ENCODE peak calls at places on chromosomes 5 and 9, in five cellular contexts. J is heart left ventricle; I is CD8-positive, alpha-beta T cell; Y is GM23338; Z is prostate gland. C is an unnamed sample.

GRCh38 chr5:14038341-14038959 is 94.0 kb upstream of the DNAH5 start:
- DNase-seq in Y (no peak), Z (no peak), I (no peak), J (no peak), C (peak; percentile 78)

GRCh38 chr9:14686168-14686567 is 7.1 kb downstream of the ZDHHC21 start:
- DNase-seq in Y (no peak), I (no peak), Z (no peak), J (no peak), C (no peak)

GRCh38 chr5:78758169-78758839 is 109.7 kb upstream of the LHFPL2 start:
- DNase-seq in Y (no peak), J (no peak), Z (no peak), I (no peak), C (peak; percentile 66)

GRCh38 chr9:87193925-87194380 is 246.6 kb upstream of the GAS1 start:
- DNase-seq in I (no peak), Y (peak; percentile 33), J (no peak), Z (no peak), C (peak; percentile 91)

GRCh38 chr9:131776036-131776435 is 36.2 kb upstream of the RAPGEF1 start:
- DNase-seq in Z (no peak), J (no peak), Y (no peak), I (no peak), C (no peak)

GRCh38 chr9:114004221-114004716 is 73.8 kb downstream of the AMBP start:
- DNase-seq in Y (no peak), Z (no peak), I (no peak), J (peak; percentile 77), C (no peak)

GRCh38 chr5:174086751-174087150 is 41.2 kb downstream of the NSG2 start:
- DNase-seq in Z (no peak), J (no peak), I (no peak), Y (no peak), C (no peak)

GRCh38 chr9:98057095-98057799 is 715 bp downstream of the NANS start:
- DNase-seq in Z (no peak), J (no peak), Y (peak; percentile 30), I (no peak), C (peak; percentile 25)

GRCh38 chr5:16574789-16575785 is 41.7 kb downstream of the RETREG1 start:
- DNase-seq in J (peak; percentile 81), Y (peak; percentile 49), I (no peak), Z (no peak), C (peak; percentile 78)

GRCh38 chr5:107469485-107469884 is 201.3 kb downstream of the EFNA5 start:
- DNase-seq in Y (no peak), I (no peak), Z (no peak), J (no peak), C (peak; percentile 91)

GRCh38 chr9:109252291-109252690 is 68.6 kb downstream of the EPB41L4B start:
- DNase-seq in Z (no peak), I (no peak), J (no peak), Y (no peak), C (no peak)

GRCh38 chr9:132910376-132910775 is 31.7 kb downstream of the SPACA9 start:
- DNase-seq in J (no peak), Z (no peak), Y (no peak), I (no peak), C (no peak)

GRCh38 chr9:120931278-120932085 is 4.9 kb upstream of the TRAF1 start:
- DNase-seq in J (no peak), Y (no peak), Z (no peak), I (no peak), C (peak; percentile 77)

GRCh38 chr5:35129921-35130485 is 82.3 kb upstream of the AGXT2 start:
- DNase-seq in Z (peak; percentile 66), Y (no peak), I (no peak), J (no peak), C (no peak)

GRCh38 chr5:165526357-165526756 is 2020.9 kb downstream of the MAT2B start:
- DNase-seq in J (no peak), Z (no peak), Y (no peak), I (no peak), C (no peak)

GRCh38 chr9:112487008-112487798 is 576 bp downstream of the KIAA1958 start:
- DNase-seq in I (peak; percentile 28), Z (peak; percentile 55), J (peak; percentile 71), Y (peak; percentile 71), C (peak; percentile 36)

GRCh38 chr5:57662991-57663390 is 180.4 kb upstream of the ACTBL2 start:
- DNase-seq in J (peak; percentile 60), Y (no peak), I (no peak), Z (no peak), C (peak; percentile 47)

GRCh38 chr9:100098241-100098886 is 436 bp downstream of the ERP44 start:
- DNase-seq in Z (peak; percentile 64), Y (peak; percentile 91), J (peak; percentile 48), I (no peak), C (peak; percentile 50)

GRCh38 chr5:10594591-10595210 is 30.8 kb downstream of the ANKRD33B start:
- DNase-seq in Y (no peak), J (no peak), I (no peak), Z (no peak), C (no peak)
- TF ChIP-seq CTCF in Y (peak; percentile 32), J (no peak), I (no peak), Z (no peak), C (no peak)

DNA sequence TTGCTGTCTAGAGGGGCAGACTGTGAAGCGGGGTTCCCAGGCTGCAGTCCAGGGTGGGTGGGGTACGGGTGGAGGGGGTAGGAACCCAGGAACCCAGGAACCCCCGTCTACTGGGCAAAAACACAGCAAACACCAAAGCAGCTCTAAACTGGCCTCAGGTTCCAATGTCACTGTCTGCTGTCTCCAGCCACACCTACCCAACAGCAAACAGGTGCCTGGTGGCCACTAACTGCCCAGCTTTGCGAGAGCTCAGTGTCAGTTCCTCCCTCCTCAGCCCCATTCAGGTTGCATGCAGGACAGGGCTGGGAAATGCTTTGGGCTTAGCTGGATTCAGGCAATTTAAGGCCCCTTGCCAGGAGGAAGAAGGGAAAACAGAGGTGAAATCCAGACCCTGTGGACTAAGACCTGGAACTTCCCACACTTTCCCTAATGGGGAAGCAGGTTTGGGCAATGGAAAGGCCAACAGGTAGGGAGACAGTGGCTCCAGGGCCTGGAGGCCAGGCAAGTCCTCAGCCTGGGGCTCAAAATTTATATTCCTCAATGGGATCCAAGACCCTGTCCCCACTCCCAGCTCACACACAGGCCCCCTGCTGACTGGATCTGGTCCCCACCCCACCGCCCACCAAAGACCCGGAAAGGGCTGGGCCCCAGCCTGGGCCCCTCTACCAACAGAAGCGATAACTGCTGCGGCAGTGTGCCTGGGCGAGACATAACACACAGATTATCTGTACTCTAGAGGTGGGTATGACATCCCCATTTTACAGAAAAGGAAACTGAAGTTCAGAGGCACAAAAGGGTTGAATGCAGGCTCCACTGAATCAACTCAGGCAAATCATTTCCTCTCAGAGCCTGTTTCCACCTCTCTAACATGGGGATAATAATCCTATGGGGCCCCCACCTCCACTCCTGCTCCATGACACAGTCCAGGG is 3.6 kb downstream of the EEIG1 start:
- DNase-seq in Z (no peak), I (no peak), J (no peak), Y (no peak), C (no peak)
- H3K4me3 ChIP-seq in Z (peak overlapping the region; percentile 92), I (peak overlapping the region; percentile 73), J (peak overlapping the region; percentile 92), Y (peak overlapping the region; percentile 98), C (peak overlapping the region; percentile 86)

GRCh38 chr9:137620581-137620980 is 1.8 kb downstream of the EHMT1 start:
- DNase-seq in Z (no peak), Y (no peak), I (no peak), J (no peak), C (no peak)

GRCh38 chr9:137619240-137620090 is 660 bp downstream of the EHMT1 start:
- DNase-seq in Y (peak; percentile 51), Z (no peak), I (no peak), J (no peak), C (peak; percentile 59)

GRCh38 chr9:137621131-137621757 is 2.4 kb downstream of the EHMT1 start:
- DNase-seq in Y (peak; percentile 48), Z (no peak), I (no peak), J (no peak), C (no peak)

GRCh38 chr9:137615387-137615871 is 3.4 kb upstream of the EHMT1 start:
- DNase-seq in I (no peak), J (no peak), Z (no peak), Y (no peak), C (no peak)

GRCh38 chr9:137618105-137619067 is at the start of gene EHMT1:
- DNase-seq in Y (peak; percentile 86), I (peak; percentile 84), Z (peak; percentile 77), J (peak; percentile 91), C (peak; percentile 76)
- TF ChIP-seq CTCF in Y (peak; percentile 26), I (no peak), Z (peak; percentile 23), J (no peak), C (no peak)

GRCh38 chr5:100846722-100847121 is 56.4 kb downstream of the ST8SIA4 start:
- DNase-seq in I (no peak), Y (no peak), Z (no peak), J (no peak), C (peak; percentile 29)
- H3K4me3 ChIP-seq in I (no peak overlapping the region), Y (no peak overlapping the region), Z (no peak overlapping the region), J (no peak overlapping the region), C (no peak overlapping the region)

DNA sequence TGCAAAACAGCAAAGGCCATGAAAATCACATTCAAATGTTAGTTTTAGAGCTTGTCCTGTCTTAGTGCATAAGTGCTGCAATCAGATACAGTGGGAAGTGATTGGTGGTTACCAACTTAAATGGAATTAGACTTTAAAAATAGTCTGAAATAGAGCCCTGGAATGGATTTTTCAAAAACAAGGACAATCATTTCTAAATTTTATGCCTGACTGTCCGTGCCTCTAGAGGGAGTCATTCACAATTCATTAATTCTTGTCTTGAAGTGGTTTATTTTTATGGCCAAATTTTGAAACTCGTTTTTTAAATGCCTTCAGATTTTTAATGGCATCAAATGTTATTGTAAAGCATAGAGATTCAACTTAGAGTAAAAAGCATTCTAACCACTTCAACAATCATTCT is 561.8 kb upstream of the DAB2 start:
- DNase-seq in Z (no peak), I (no peak), J (no peak), Y (no peak), C (peak; percentile 8)
- TF ChIP-seq CTCF in Z (no peak), I (no peak), J (peak; percentile 16), Y (no peak), C (peak; percentile 33)

DNA sequence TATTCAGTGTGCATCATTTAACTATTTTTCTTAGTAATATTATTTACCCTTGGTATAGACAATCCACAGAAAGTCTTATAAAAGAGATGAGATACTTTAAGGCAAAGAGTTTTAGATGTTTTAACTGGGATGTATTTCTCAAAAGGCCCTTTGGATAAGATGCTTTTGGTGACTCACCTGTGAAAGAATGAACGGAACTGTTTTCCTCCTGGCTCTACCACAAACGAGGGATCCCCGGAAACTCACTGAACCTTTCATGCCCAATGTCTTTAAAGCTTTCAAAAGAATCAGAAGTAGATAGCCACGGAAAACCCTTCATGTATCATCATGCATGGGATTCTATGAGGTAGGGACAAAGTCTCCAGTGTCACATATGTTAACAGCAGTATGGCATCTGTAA is 1.6 kb downstream of the ZNF782 start:
- DNase-seq in I (no peak), Z (no peak), J (no peak), Y (no peak), C (no peak)
- H3K4me3 ChIP-seq in I (no peak overlapping the region), Z (peak overlapping the region; percentile 91), J (no peak overlapping the region), Y (no peak overlapping the region), C (peak overlapping the region; percentile 83)

GRCh38 chr5:149439899-149440655 is 61.0 kb upstream of the IL17B start:
- DNase-seq in Z (peak; percentile 91), Y (peak; percentile 90), I (no peak), J (no peak), C (no peak)
- TF ChIP-seq CTCF in Z (peak; percentile 73), Y (peak; percentile 59), I (no peak), J (peak; percentile 34), C (peak; percentile 39)